ENCODE peak calls at places on chromosomes 4 and X, in nine cellular contexts. N, E, K, B, R, A, S, Z and X are unnamed samples.

GRCh38 chr4:144845411-144845810 is 199.5 kb downstream of the HHIP start:
- DNase-seq in N (no peak), E (no peak), K (no peak), B (no peak), R (no peak), A (no peak), S (no peak), Z (no peak), X (no peak)

GRCh38 chr4:6896035-6896434 is 13.6 kb upstream of the TBC1D14 start:
- DNase-seq in N (no peak), E (no peak), K (no peak), B (no peak), R (no peak), A (no peak), S (no peak), Z (no peak), X (peak)

GRCh38 chr4:17142232-17142711 is 243.8 kb upstream of the LDB2 start:
- DNase-seq in N (no peak), E (no peak), K (peak), B (peak), R (peak), A (no peak), S (no peak), Z (no peak), X (peak)

GRCh38 chr4:151990201-151990600 is 229.4 kb upstream of the GATB start:
- DNase-seq in N (no peak), E (no peak), K (no peak), B (peak), R (peak), A (no peak), S (no peak), Z (no peak), X (no peak)

GRCh38 chr4:4509521-4509920 is 32.3 kb downstream of the STX18 start:
- DNase-seq in N (no peak), E (no peak), K (no peak), B (no peak), R (no peak), A (no peak), S (no peak), Z (no peak), X (no peak)

GRCh38 chrX:108736509-108737479 is at the start of gene IRS4:
- DNase-seq in N (no peak), E (no peak), K (no peak), B (no peak), R (peak), A (no peak), S (no peak), Z (no peak), X (no peak)

GRCh38 chr4:67393699-67394281 is 151.5 kb downstream of the CENPC start:
- DNase-seq in N (no peak), E (peak), K (peak), B (peak), R (no peak), A (peak), S (peak), Z (no peak), X (peak)

GRCh38 chr4:1367936-1368289 is 20.9 kb downstream of the UVSSA start:
- DNase-seq in N (no peak), E (no peak), K (no peak), B (no peak), R (no peak), A (no peak), S (no peak), Z (no peak), X (no peak)

GRCh38 chr4:8148785-8149435 is 9.7 kb downstream of the ABLIM2 start:
- DNase-seq in N (no peak), E (no peak), K (no peak), B (no peak), R (no peak), A (no peak), S (no peak), Z (no peak), X (no peak)

GRCh38 chr4:181525641-181526040 is 717.6 kb upstream of the TENM3 start:
- DNase-seq in N (no peak), E (no peak), K (no peak), B (no peak), R (no peak), A (no peak), S (no peak), Z (no peak), X (no peak)

GRCh38 chr4:153333874-153334273 is 10.6 kb upstream of the MND1 start:
- DNase-seq in N (no peak), E (no peak), K (no peak), B (no peak), R (no peak), A (no peak), S (no peak), Z (no peak), X (no peak)